ENCODE peak calls at places on chromosome X, in eight cellular contexts. X, P, A, S, D, R, Z and T are unnamed samples.

GRCh38 chrX:95764972-95765451 is 919.6 kb upstream of the DIAPH2 start:
- DNase-seq in S (no peak), A (peak), D (no peak), X (no peak), P (peak), R (no peak), Z (no peak), T (peak)

GRCh38 chrX:1534321-1535168 is 2.4 kb downstream of the P2RY8 start:
- DNase-seq in X (no peak), P (no peak), A (no peak), S (no peak), D (no peak), R (no peak), Z (peak), T (no peak)

GRCh38 chrX:1417921-1418875 is 26.3 kb upstream of the SLC25A6 start:
- DNase-seq in R (no peak), P (no peak), A (no peak), D (no peak), X (no peak), S (no peak), Z (no peak), T (no peak)

GRCh38 chrX:65536291-65536690 is 1.7 kb upstream of the LAS1L start:
- DNase-seq in X (peak), D (peak), R (no peak), S (no peak), P (no peak), A (no peak), Z (no peak), T (no peak)

GRCh38 chrX:12080265-12080664 is 58.0 kb upstream of the FRMPD4 start:
- DNase-seq in Z (peak), R (peak), S (no peak), D (no peak), P (peak), A (peak), X (no peak), T (no peak)

GRCh38 chrX:33725556-33726232 is 406.4 kb downstream of the FAM47A start:
- DNase-seq in A (no peak), X (no peak), S (peak), P (no peak), D (peak), Z (peak), R (peak), T (peak)

GRCh38 chrX:119647552-119648420 is 41.6 kb upstream of the NKRF start:
- DNase-seq in D (no peak), P (no peak), X (no peak), R (no peak), A (no peak), Z (no peak), S (no peak), T (no peak)

GRCh38 chrX:83916525-83916924 is 55.6 kb downstream of the CYLC1 start:
- DNase-seq in P (no peak), A (peak), Z (peak), S (peak), X (no peak), R (peak), D (no peak), T (no peak)

GRCh38 chrX:118520206-118520857 is 24.7 kb downstream of the DOCK11 start:
- DNase-seq in A (peak), R (no peak), S (no peak), D (no peak), Z (no peak), X (no peak), P (peak), T (no peak)

GRCh38 chrX:21295246-21295820 is 78.9 kb upstream of the CNKSR2 start:
- DNase-seq in X (no peak), S (no peak), R (no peak), A (no peak), Z (no peak), P (no peak), D (no peak), T (no peak)

GRCh38 chrX:101462892-101463291 is 22.4 kb upstream of the ARMCX4 start:
- DNase-seq in A (peak), R (peak), S (no peak), D (no peak), Z (no peak), P (peak), X (no peak), T (no peak)

GRCh38 chrX:54909941-54910340 is 10.7 kb upstream of the TRO start:
- DNase-seq in A (no peak), X (no peak), D (no peak), P (no peak), R (no peak), S (no peak), Z (no peak), T (no peak)

GRCh38 chrX:139204903-139205667 is 325.5 kb upstream of the F9 start:
- DNase-seq in S (peak), R (peak), Z (peak), X (peak), P (peak), A (peak), D (peak), T (peak)

GRCh38 chrX:38968344-38968743 is 167.1 kb downstream of the MID1IP1 start:
- DNase-seq in R (no peak), D (no peak), X (no peak), Z (no peak), P (no peak), A (peak), S (no peak), T (no peak)

GRCh38 chrX:100424012-100424411 is 13.9 kb upstream of the PCDH19 start:
- DNase-seq in Z (no peak), A (no peak), P (no peak), D (no peak), X (no peak), S (no peak), R (no peak), T (no peak)

GRCh38 chrX:3706481-3706880 is 7.0 kb downstream of the PRKX start:
- DNase-seq in Z (no peak), D (no peak), X (no peak), P (no peak), S (no peak), R (no peak), A (no peak), T (no peak)

GRCh38 chrX:104113237-104113965 is 1.1 kb downstream of the ZCCHC18 start:
- DNase-seq in D (peak), Z (peak), R (peak), S (peak), P (peak), A (peak), X (peak), T (peak)

DNA sequence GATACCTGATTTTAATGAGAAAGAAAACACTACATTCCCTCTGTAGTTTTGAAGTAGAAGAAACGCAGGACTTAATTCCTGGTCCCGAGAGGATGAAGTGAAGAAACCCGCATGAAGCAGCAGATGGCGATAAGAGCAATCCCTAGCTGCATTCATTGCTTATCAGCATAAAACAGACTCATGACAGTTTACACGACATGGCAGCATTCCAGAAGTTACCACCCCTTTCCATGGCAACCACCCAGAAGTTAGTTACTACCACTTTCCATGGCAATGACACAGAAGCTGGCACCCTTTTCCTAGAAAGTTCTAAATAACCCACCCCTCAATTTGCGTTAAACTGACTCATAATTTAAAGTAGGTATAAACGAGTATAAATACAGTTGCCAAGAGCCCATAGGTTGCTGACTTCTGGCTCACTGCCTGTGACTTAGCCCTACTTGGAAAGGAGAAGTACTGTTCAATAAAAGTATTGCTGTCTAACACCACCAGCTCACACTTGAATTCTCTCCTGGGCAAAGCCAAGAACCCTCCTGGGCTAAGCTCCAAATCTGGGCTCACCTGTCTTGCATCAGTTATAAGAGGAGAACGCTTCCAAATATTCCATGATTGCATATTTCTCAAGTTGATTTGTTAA is 5.5 kb upstream of the XAGE2 start:
- DNase-seq in P (no peak), D (no peak), R (peak), Z (no peak), X (no peak), A (no peak), S (no peak), T (no peak)
- TF ChIP-seq CTCF in P (no peak), D (no peak), R (no peak), Z (no peak), X (no peak), A (peak), S (no peak), T (no peak)

GRCh38 chrX:13750204-13750603 is 15.7 kb downstream of the OFD1 start:
- DNase-seq in P (peak), X (no peak), R (no peak), A (peak), S (no peak), D (no peak), Z (no peak), T (no peak)
- TF ChIP-seq CTCF in P (peak), X (peak), R (peak), A (peak), S (peak), D (peak), Z (peak), T (peak)

DNA sequence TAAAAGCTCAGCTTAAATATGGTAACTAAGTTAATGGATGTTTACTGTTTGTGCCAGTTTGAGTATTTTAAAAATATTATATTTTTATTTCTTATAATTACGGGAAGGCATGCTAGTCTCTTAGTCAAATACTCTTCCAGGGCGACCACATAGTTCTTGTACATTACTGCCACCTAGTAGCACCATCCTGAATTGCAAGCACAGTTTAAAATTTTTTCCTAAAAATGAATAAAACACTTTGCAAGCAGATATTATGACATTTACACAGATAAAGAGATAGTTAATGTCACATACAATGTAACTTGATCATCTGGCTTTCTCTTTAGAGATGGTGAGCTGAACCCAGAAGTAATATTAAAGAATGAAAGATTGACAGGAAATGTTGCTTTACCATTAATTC is 11.5 kb downstream of the NDP start:
- DNase-seq in R (no peak), P (no peak), Z (no peak), A (no peak), D (no peak), X (no peak), S (no peak), T (no peak)
- TF ChIP-seq CTCF in R (peak), P (peak), Z (peak), A (peak), D (no peak), X (peak), S (no peak), T (no peak)

DNA sequence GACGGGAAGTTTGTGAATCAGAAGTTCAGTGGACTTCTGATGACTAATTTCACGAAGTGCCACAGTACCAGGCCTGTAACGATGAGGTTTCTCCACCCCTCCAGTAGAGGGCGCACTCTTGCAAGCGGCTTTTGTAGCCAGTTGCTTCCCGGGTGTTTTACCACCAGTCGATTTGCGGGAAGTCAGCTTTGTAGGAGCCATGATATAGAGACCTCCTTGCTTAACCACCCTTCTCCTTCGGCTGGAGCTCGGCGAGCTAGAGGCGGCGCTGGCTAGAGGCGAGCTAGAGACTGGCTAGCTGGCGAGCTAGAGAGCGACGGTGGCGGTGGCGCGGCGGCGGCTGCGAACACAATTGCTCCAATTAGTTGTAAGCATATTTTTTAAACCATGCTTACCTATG is 72.0 kb downstream of the IL1RAPL1 start:
- DNase-seq in S (peak), R (peak), X (no peak), D (no peak), A (no peak), Z (no peak), P (no peak), T (no peak)
- TF ChIP-seq CTCF in S (peak), R (peak), X (peak), D (no peak), A (no peak), Z (no peak), P (no peak), T (peak)

DNA sequence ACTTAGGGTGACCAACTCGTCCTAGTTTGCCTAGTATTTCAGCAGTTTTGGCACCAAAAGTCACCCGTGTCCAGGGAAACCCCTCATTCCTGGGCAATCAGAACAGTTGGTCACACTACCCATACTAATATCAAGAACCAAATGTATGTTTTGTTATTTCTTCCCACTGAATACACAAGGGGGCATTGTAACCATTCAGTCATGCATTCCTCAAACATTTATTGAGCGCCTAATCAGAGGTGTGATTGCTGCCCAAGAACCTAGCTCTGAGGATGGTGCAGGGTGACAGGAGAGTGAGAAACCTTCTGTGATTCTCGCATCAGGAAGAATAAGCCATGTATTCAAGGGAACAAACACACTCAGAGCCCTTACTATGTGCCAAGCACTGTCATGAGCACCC is 69.8 kb upstream of the RAI2 start:
- DNase-seq in X (no peak), Z (no peak), P (no peak), D (no peak), R (no peak), S (no peak), A (no peak), T (no peak)
- TF ChIP-seq CTCF in X (no peak), Z (no peak), P (no peak), D (no peak), R (no peak), S (no peak), A (no peak), T (no peak)

GRCh38 chrX:153736071-153736820 is 11.6 kb downstream of the ABCD1 start:
- DNase-seq in D (no peak), X (no peak), A (no peak), P (no peak), R (no peak), Z (no peak), S (no peak), T (no peak)
- TF ChIP-seq CTCF in D (no peak), X (no peak), A (no peak), P (no peak), R (no peak), Z (no peak), S (no peak), T (no peak)